ENCODE peak calls at places on chromosomes 11 and 22, in six cellular contexts. E is neuronal stem cell, M is H9, V is IMR-90, K is mesenchymal stem cell, U is H1. C is an unnamed sample.

GRCh38 chr11:108616549-108616948 is 23.0 kb upstream of the EXPH5 start:
- DNase-seq in E (no peak), M (no peak), V (peak), K (peak), U (no peak), C (peak)

GRCh38 chr11:123239371-123240150 is 44.5 kb upstream of the CLMP start:
- DNase-seq in E (no peak), M (no peak), V (peak), K (no peak), U (no peak), C (peak)

GRCh38 chr11:65422633-65423515 is at the start of gene NEAT1:
- DNase-seq in E (peak), M (peak), V (peak), K (peak), U (peak), C (peak)

GRCh38 chr11:115581871-115582639 is 77.8 kb upstream of the CADM1 start:
- DNase-seq in E (no peak), M (peak), V (peak), K (no peak), U (peak), C (peak)

GRCh38 chr11:134818531-134818930 is 406.5 kb upstream of the B3GAT1 start:
- DNase-seq in E (no peak), M (peak), V (no peak), K (no peak), U (peak), C (peak)

GRCh38 chr11:74025467-74026166 is 16.7 kb upstream of the UCP3 start:
- DNase-seq in E (no peak), M (no peak), V (peak), K (peak), U (no peak), C (no peak)

GRCh38 chr11:27514558-27514957 is 8.0 kb upstream of the LIN7C start:
- DNase-seq in E (no peak), M (no peak), V (peak), K (no peak), U (no peak), C (no peak)

GRCh38 chr22:50260434-50260800 is 1.1 kb downstream of the MAPK12 start:
- DNase-seq in E (no peak), M (no peak), V (no peak), K (no peak), U (no peak), C (no peak)

GRCh38 chr11:31808721-31809542 is 2.2 kb downstream of the PAX6 start:
- DNase-seq in E (no peak), M (no peak), V (no peak), K (no peak), U (no peak), C (no peak)

GRCh38 chr11:122248130-122248529 is 132.1 kb upstream of the BLID start:
- DNase-seq in E (no peak), M (no peak), V (no peak), K (no peak), U (no peak), C (no peak)

GRCh38 chr22:48367731-48368130 is 1459.9 kb downstream of the BRD1 start:
- DNase-seq in E (no peak), M (no peak), V (no peak), K (no peak), U (no peak), C (no peak)

GRCh38 chr22:17484608-17485007 is 78.7 kb upstream of the SLC25A18 start:
- DNase-seq in E (no peak), M (no peak), V (no peak), K (no peak), U (no peak), C (no peak)

GRCh38 chr11:33892906-33893594 is 1.2 kb upstream of the LMO2 start:
- DNase-seq in E (no peak), M (no peak), V (no peak), K (no peak), U (no peak), C (no peak)

GRCh38 chr11:120236169-120237107 is 3.5 kb upstream of the POU2F3 start:
- DNase-seq in E (no peak), M (peak), V (peak), K (peak), U (no peak), C (peak)

GRCh38 chr22:23079814-23080521 is 9.6 kb downstream of the GNAZ start:
- DNase-seq in E (no peak), M (no peak), V (no peak), K (no peak), U (no peak), C (no peak)

GRCh38 chr22:33013531-33014162 is 44.5 kb downstream of the SYN3 start:
- DNase-seq in E (no peak), M (no peak), V (no peak), K (no peak), U (no peak), C (no peak)

GRCh38 chr11:111541209-111542061 is 915 bp downstream of the LAYN start:
- DNase-seq in E (peak), M (peak), V (peak), K (peak), U (no peak), C (peak)

GRCh38 chr11:47593934-47594855 is at the start of gene C1QTNF4:
- DNase-seq in E (peak), M (peak), V (no peak), K (no peak), U (no peak), C (no peak)

GRCh38 chr11:79439893-79440450 is 858 bp downstream of the TENM4 start:
- DNase-seq in E (peak), M (peak), V (no peak), K (no peak), U (no peak), C (peak)

GRCh38 chr22:47125603-47126002 is 363.2 kb downstream of the TBC1D22A start:
- DNase-seq in E (no peak), M (no peak), V (no peak), K (peak), U (no peak), C (peak)

GRCh38 chr11:63939351-63939920 is 634 bp downstream of the NAA40 start:
- DNase-seq in E (no peak), M (peak), V (no peak), K (peak), U (no peak), C (peak)

GRCh38 chr11:84564180-84564866 is 1062.8 kb downstream of the DLG2 start:
- DNase-seq in E (peak), M (no peak), V (peak), K (peak), U (no peak), C (peak)

GRCh38 chr22:25928038-25928437 is 186.1 kb downstream of the MYO18B start:
- DNase-seq in E (no peak), M (no peak), V (no peak), K (no peak), U (no peak), C (peak)

GRCh38 chr22:31244044-31244942 is 32.2 kb downstream of the LIMK2 start:
- DNase-seq in E (no peak), M (peak), V (peak), K (peak), U (peak), C (peak)

GRCh38 chr11:93198221-93198650 is 445 bp upstream of the SLC36A4 start:
- DNase-seq in E (no peak), M (no peak), V (peak), K (peak), U (no peak), C (no peak)

GRCh38 chr11:16806791-16807190 is 68.3 kb downstream of the C11orf58 start:
- DNase-seq in E (no peak), M (no peak), V (peak), K (no peak), U (no peak), C (no peak)

GRCh38 chr11:85759915-85760314 is 51.0 kb downstream of the SYTL2 start:
- DNase-seq in E (no peak), M (no peak), V (peak), K (peak), U (no peak), C (peak)

GRCh38 chr11:33941637-33942160 is 49.8 kb upstream of the LMO2 start:
- DNase-seq in E (no peak), M (no peak), V (no peak), K (peak), U (no peak), C (peak)

GRCh38 chr11:12217879-12218278 is 107.5 kb downstream of the MICAL2 start:
- DNase-seq in E (no peak), M (no peak), V (no peak), K (no peak), U (no peak), C (no peak)
- H2BK15ac ChIP-seq in E (no peak), M (no peak), V (no peak), K (no peak), U (no peak), C (no peak)

GRCh38 chr11:130148927-130149326 is 10.7 kb upstream of the ST14 start:
- DNase-seq in E (no peak), M (no peak), V (no peak), K (no peak), U (no peak), C (no peak)

GRCh38 chr11:130150790-130151189 is 8.8 kb upstream of the ST14 start:
- DNase-seq in E (no peak), M (no peak), V (no peak), K (no peak), U (no peak), C (no peak)

GRCh38 chr11:130155106-130155505 is 4.5 kb upstream of the ST14 start:
- DNase-seq in E (no peak), M (no peak), V (no peak), K (no peak), U (no peak), C (no peak)

GRCh38 chr11:130146797-130147196 is 12.8 kb upstream of the ST14 start:
- DNase-seq in E (no peak), M (no peak), V (no peak), K (no peak), U (no peak), C (no peak)

DNA sequence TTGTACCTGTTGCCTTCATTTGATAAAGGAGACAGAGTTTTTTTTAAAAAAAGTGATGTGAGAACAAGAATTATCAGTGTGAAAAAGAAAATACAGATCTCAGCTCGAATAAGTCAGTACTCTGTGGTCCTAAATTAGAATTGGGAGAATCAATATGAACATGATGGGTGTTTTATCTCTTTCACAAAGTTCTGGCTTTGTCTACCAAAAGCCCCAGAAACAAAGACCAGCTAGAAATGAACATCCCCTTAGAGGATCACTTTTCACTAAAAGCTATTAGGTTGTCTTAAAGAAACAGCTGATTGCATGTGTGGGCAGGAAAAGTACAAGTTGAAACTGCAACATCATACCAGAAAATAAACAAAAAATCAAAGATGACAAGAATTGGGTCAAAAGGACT is 8.4 kb upstream of the ST14 start:
- DNase-seq in E (no peak), M (no peak), V (no peak), K (no peak), U (no peak), C (no peak)
- H3K9ac ChIP-seq in E (no peak), M (no peak), V (no peak), K (no peak), U (no peak), C (no peak)

GRCh38 chr11:1814691-1815090 is 20.1 kb upstream of the SYT8 start:
- DNase-seq in E (no peak), M (no peak), V (no peak), K (no peak), U (no peak), C (no peak)
- H2BK15ac ChIP-seq in E (no peak), M (no peak), V (no peak), K (no peak), U (no peak), C (no peak)

GRCh38 chr22:29483254-29483653 is 3.2 kb downstream of the NEFH start:
- DNase-seq in E (no peak), M (peak), V (no peak), K (no peak), U (no peak), C (no peak)

GRCh38 chr22:29480512-29481264 is 670 bp downstream of the NEFH start:
- DNase-seq in E (no peak), M (peak), V (peak), K (peak), U (no peak), C (peak)

GRCh38 chr22:29482726-29483125 is 2.7 kb downstream of the NEFH start:
- DNase-seq in E (no peak), M (no peak), V (no peak), K (no peak), U (no peak), C (no peak)

GRCh38 chr22:29481265-29482000 is 1.4 kb downstream of the NEFH start:
- DNase-seq in E (no peak), M (peak), V (no peak), K (no peak), U (no peak), C (peak)

DNA sequence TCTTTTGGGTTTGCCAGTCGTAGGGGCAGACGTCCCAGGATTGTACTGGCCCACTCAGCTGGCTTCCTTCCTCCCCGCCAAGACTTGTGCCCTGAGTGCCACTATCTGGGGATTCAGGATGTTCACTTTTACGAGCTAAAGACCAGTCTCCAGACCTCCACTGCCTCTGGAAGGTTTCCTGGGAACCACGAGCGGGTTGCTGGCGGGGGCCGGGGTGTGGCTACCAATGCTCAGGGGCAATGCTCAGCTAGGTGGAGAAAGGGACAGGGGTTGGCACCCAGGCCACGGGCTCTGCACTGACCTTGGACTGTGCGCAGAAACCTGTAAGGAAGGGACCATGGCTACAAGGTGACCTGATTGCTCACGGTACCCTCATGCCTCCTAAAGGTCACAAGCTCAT is 2.2 kb downstream of the NEFH start:
- DNase-seq in E (no peak), M (no peak), V (no peak), K (no peak), U (no peak), C (no peak)
- H3K9ac ChIP-seq in E (no peak), M (no peak), V (no peak), K (no peak), U (no peak), C (no peak)

DNA sequence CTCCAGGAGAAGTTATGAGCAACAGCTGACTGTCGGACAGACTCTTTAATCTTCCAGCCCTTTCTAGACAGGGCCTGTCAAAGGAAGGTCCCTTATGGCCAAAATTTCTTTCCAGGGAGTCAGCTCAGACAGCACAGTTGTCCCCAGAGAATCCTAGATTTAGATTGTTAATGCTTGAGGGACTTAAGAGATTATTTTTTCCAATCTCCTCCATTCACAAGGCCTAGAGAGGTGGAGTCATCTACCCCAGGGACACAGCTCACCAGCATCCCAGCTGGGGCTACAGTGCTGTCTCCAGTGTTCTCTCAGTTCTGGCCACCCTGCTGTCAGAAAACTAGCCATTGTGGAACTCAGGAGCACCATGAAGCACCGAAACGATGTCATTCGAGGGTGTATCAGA is 7.8 kb downstream of the DSCAML1 start:
- DNase-seq in E (no peak), M (no peak), V (no peak), K (no peak), U (no peak), C (no peak)
- H2BK15ac ChIP-seq in E (no peak), M (no peak), V (no peak), K (no peak), U (no peak), C (no peak)

DNA sequence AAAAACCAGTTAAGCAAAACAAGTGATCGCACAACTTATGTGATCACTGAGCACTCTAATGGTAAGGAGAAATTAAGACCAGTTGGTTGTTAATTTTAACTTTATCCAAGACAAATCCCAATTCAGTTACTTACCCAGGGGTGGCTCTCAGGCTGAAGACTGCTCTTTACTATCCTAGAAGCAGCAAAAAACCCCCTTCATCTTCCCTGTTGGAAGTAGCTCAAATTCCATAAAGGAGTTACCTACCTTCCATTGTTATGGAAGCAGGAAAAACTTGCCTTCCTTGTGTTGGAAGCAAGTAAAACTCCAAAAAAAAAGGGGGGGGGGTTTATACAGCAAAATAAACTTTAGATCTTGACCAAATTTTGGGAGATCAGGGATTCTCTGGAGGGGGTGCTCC is 5.2 kb upstream of the MRPL16 start:
- DNase-seq in E (no peak), M (no peak), V (no peak), K (no peak), U (no peak), C (peak)
- H3K9ac ChIP-seq in E (no peak), M (peak), V (no peak), K (no peak), U (peak), C (peak)

GRCh38 chr11:68659158-68659921 is 25.0 kb upstream of the GAL start:
- DNase-seq in E (no peak), M (peak), V (peak), K (peak), U (no peak), C (no peak)
- H2BK15ac ChIP-seq in E (no peak), M (no peak), V (no peak), K (no peak), U (no peak), C (no peak)

C was measured in mesendoderm.